ENCODE peak calls at places on chromosomes 7 and 10, in five cellular contexts. J is H1, G is mesendoderm, L is neuronal stem cell, B is H9. O is an unnamed sample.

GRCh38 chr7:7693881-7694280 is 24.5 kb downstream of the RPA3 start:
- DNase-seq in J (no peak), G (no peak), L (no peak), B (no peak), O (peak)

GRCh38 chr7:134908289-134908688 is 78.0 kb upstream of the AGBL3 start:
- DNase-seq in J (no peak), G (no peak), L (no peak), B (no peak), O (peak)

GRCh38 chr10:61359452-61359851 is 93.7 kb downstream of the TMEM26 start:
- DNase-seq in J (no peak), G (peak), L (no peak), B (no peak), O (no peak)

GRCh38 chr10:5071411-5072198 is 22.6 kb upstream of the AKR1C3 start:
- DNase-seq in J (no peak), G (peak), L (peak), B (peak), O (peak)

GRCh38 chr10:112565434-112566053 is 118.5 kb downstream of the VTI1A start:
- DNase-seq in J (peak), G (peak), L (peak), B (peak), O (peak)

GRCh38 chr10:88598060-88598459 is 11.5 kb downstream of the LIPJ start:
- DNase-seq in J (no peak), G (no peak), L (no peak), B (no peak), O (no peak)

GRCh38 chr10:44993226-44993921 is 7.3 kb upstream of the ZNF22 start:
- DNase-seq in J (no peak), G (no peak), L (no peak), B (no peak), O (no peak)

GRCh38 chr7:117859246-117859812 is 13.9 kb downstream of the CTTNBP2 start:
- DNase-seq in J (no peak), G (no peak), L (no peak), B (no peak), O (peak)

GRCh38 chr10:43892062-43892765 is 243.5 kb upstream of the ZNF32 start:
- DNase-seq in J (no peak), G (no peak), L (no peak), B (peak), O (peak)

GRCh38 chr7:121182902-121183301 is 145.9 kb upstream of the WNT16 start:
- DNase-seq in J (no peak), G (no peak), L (no peak), B (no peak), O (peak)

GRCh38 chr7:158261362-158262235 is 326.0 kb downstream of the PTPRN2 start:
- DNase-seq in J (no peak), G (no peak), L (no peak), B (no peak), O (no peak)

GRCh38 chr7:101200862-101201599 is at the start of gene MOGAT3:
- DNase-seq in J (no peak), G (no peak), L (no peak), B (peak), O (no peak)

GRCh38 chr7:155738652-155739537 is 73.4 kb downstream of the SHH start:
- DNase-seq in J (no peak), G (peak), L (peak), B (peak), O (peak)

GRCh38 chr7:42763137-42763551 is 148.7 kb downstream of the C7orf25 start:
- DNase-seq in J (no peak), G (no peak), L (no peak), B (no peak), O (no peak)

GRCh38 chr7:193538-194256 is 1.3 kb downstream of the FAM20C start:
- DNase-seq in J (no peak), G (peak), L (no peak), B (no peak), O (no peak)

GRCh38 chr10:104318810-104319684 is 19.2 kb downstream of the ITPRIP start:
- DNase-seq in J (no peak), G (no peak), L (no peak), B (no peak), O (peak)

GRCh38 chr10:25745976-25746375 is 188.1 kb upstream of the MYO3A start:
- DNase-seq in J (no peak), G (no peak), L (no peak), B (no peak), O (no peak)

GRCh38 chr10:64726466-64726865 is 1205.3 kb downstream of the REEP3 start:
- DNase-seq in J (no peak), G (no peak), L (no peak), B (no peak), O (no peak)

GRCh38 chr10:84783386-84783785 is 455.0 kb downstream of the CCSER2 start:
- DNase-seq in J (no peak), G (peak), L (peak), B (peak), O (no peak)

DNA sequence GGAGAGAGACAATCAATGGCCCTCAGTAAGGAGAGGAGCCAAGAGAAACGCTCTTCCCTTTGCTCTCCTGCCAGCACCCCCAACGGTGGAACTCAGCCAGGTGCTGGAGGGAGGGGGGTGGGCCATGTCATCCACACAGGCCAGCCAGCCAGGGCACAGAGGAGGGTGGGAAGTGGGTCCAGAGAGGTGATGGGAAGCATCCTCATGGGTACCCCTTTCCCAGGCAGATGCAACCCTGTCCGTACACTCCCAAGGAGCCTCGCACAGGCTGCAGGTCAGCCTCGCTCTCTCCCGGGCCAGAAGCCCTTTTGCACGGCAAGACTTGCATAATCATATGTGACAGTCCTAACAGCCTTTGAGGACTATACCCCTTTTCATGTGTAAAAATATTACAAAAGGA is 142.0 kb upstream of the NAMPT start:
- DNase-seq in J (no peak), G (no peak), L (no peak), B (no peak), O (no peak)
- H4K8ac ChIP-seq in J (no peak), G (no peak), L (no peak), B (no peak), O (no peak)

GRCh38 chr7:100093498-100093897 is 4.7 kb downstream of the COPS6 start:
- DNase-seq in J (no peak), G (no peak), L (no peak), B (no peak), O (no peak)

GRCh38 chr7:100093054-100093453 is 4.3 kb downstream of the COPS6 start:
- DNase-seq in J (no peak), G (no peak), L (no peak), B (no peak), O (no peak)

GRCh38 chr7:100095704-100096103 is 5.5 kb downstream of the MCM7 start:
- DNase-seq in J (no peak), G (no peak), L (no peak), B (no peak), O (no peak)

GRCh38 chr7:100093925-100094486 is 5.2 kb downstream of the COPS6 start:
- DNase-seq in J (no peak), G (no peak), L (no peak), B (no peak), O (no peak)

GRCh38 chr7:100095289-100095688 is 5.9 kb downstream of the MCM7 start:
- DNase-seq in J (no peak), G (no peak), L (no peak), B (no peak), O (no peak)
- H4K8ac ChIP-seq in J (no peak), G (no peak), L (no peak), B (no peak), O (no peak)

GRCh38 chr10:122373713-122374112 is 795 bp upstream of the PLEKHA1 start:
- DNase-seq in J (no peak), G (peak), L (no peak), B (no peak), O (peak)
- H4K8ac ChIP-seq in J (no peak), G (peak), L (no peak), B (no peak), O (peak)

GRCh38 chr7:2507917-2508306 is 11.7 kb upstream of the LFNG start:
- DNase-seq in J (no peak), G (no peak), L (no peak), B (no peak), O (no peak)

GRCh38 chr7:2508327-2509231 is 11.0 kb upstream of the LFNG start:
- DNase-seq in J (no peak), G (peak), L (no peak), B (no peak), O (peak)

GRCh38 chr7:2505401-2505800 is 14.2 kb upstream of the LFNG start:
- DNase-seq in J (no peak), G (no peak), L (no peak), B (no peak), O (no peak)

GRCh38 chr7:2509298-2509906 is 10.2 kb upstream of the LFNG start:
- DNase-seq in J (no peak), G (no peak), L (no peak), B (no peak), O (no peak)

GRCh38 chr7:2507208-2507916 is 12.2 kb upstream of the LFNG start:
- DNase-seq in J (no peak), G (no peak), L (no peak), B (no peak), O (no peak)
- H4K8ac ChIP-seq in J (no peak), G (no peak), L (no peak), B (no peak), O (no peak)

DNA sequence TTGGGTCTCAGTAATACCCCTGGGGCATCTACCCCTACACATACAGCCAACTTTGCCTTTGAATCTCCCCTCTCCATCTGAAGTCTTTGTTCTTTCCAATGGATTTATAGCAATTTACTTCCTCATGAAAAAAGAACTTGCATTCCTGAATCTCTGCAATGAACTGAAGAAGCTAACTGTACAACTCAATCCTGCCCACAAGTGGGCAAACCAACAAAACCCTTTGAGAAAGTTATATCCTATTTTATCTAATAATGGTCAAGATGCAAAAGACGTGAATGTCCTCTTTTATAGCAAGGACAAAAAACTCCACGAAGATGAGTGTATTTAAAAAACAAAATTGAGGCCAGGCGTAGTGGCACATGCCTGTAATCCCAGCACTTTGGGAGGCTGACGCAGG is 991.3 kb downstream of the LRMDA start:
- DNase-seq in J (no peak), G (no peak), L (no peak), B (no peak), O (peak)
- H4K8ac ChIP-seq in J (no peak), G (no peak), L (no peak), B (no peak), O (no peak)

GRCh38 chr10:100370976-100371706 is 24.1 kb downstream of the SCD start:
- DNase-seq in J (peak), G (peak), L (peak), B (peak), O (peak)

GRCh38 chr10:100372415-100373297 is 25.6 kb downstream of the SCD start:
- DNase-seq in J (no peak), G (no peak), L (no peak), B (no peak), O (no peak)

GRCh38 chr10:100373298-100374136 is 26.5 kb downstream of the SCD start:
- DNase-seq in J (peak), G (peak), L (peak), B (peak), O (peak)

GRCh38 chr10:100368721-100369120 is 21.7 kb downstream of the SCD start:
- DNase-seq in J (no peak), G (no peak), L (no peak), B (no peak), O (no peak)

DNA sequence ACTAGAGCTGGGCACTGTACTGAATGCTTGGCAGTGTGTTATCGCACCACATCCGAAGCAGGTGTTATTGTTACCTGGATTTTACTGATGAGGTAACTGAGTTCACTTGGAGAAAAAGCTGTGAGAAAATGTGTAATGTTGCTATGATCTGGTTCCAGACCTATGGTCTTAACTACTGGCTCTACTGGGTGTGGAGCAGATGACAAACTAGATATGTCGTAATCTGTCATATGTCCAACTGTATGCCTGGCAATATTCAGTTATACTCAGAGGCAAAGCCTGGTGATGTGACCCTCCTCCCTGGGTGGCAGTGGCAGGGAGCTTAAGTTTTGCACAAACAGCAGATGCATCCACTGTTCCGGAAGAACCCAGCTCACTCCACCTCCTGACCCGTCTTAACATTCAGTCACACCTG is 23.5 kb downstream of the SCD start:
- DNase-seq in J (no peak), G (no peak), L (no peak), B (no peak), O (peak)
- H4K8ac ChIP-seq in J (no peak), G (no peak), L (no peak), B (no peak), O (peak)

GRCh38 chr10:116787893-116788665 is 45.7 kb upstream of the HSPA12A start:
- DNase-seq in J (peak), G (peak), L (peak), B (peak), O (peak)
- H4K8ac ChIP-seq in J (peak), G (no peak), L (no peak), B (no peak), O (no peak)

GRCh38 chr7:30877010-30877740 is 34.5 kb upstream of the AQP1 start:
- DNase-seq in J (no peak), G (peak), L (no peak), B (peak), O (no peak)
- H4K8ac ChIP-seq in J (no peak), G (no peak), L (no peak), B (no peak), O (no peak)